ENCODE peak calls at places on chromosomes 2 and 18, in nine cellular contexts. P is fibroblast of mammary gland, X is bronchial epithelial cell, I is adrenal gland, W is HFFc6, Z is upper lobe of left lung, R is fibroblast of pulmonary artery, S is tibial nerve, U is OCI-LY7. Q is an unnamed sample.

GRCh38 chr2:112183327-112184025 is 45.3 kb downstream of the FBLN7 start:
- DNase-seq in P (no peak), X (no peak), I (no peak), W (no peak), Z (no peak), R (no peak), S (no peak), U (no peak), Q (peak)

GRCh38 chr2:7281802-7282201 is 364.6 kb downstream of the RNF144A start:
- DNase-seq in P (no peak), X (no peak), I (no peak), W (no peak), Z (no peak), R (no peak), S (no peak), U (no peak), Q (no peak)

GRCh38 chr18:68861365-68861764 is 63.5 kb downstream of the CCDC102B start:
- DNase-seq in P (no peak), X (no peak), I (no peak), W (no peak), Z (no peak), R (no peak), S (no peak), U (no peak), Q (no peak)

GRCh38 chr2:67896131-67896865 is 166.5 kb downstream of the C1D start:
- DNase-seq in P (no peak), X (no peak), I (no peak), W (no peak), Z (no peak), R (no peak), S (no peak), U (no peak), Q (no peak)

GRCh38 chr18:59271606-59272220 is 1.5 kb downstream of the RAX start:
- DNase-seq in P (no peak), X (no peak), I (no peak), W (no peak), Z (no peak), R (no peak), S (no peak), U (no peak), Q (no peak)

GRCh38 chr2:216777637-216778273 is 82.1 kb downstream of the TNP1 start:
- DNase-seq in P (peak), X (peak), I (peak), W (peak), Z (no peak), R (peak), S (no peak), U (peak), Q (peak)

GRCh38 chr18:69897397-69898108 is 50.1 kb downstream of the CD226 start:
- DNase-seq in P (no peak), X (no peak), I (no peak), W (no peak), Z (no peak), R (no peak), S (no peak), U (no peak), Q (peak)

GRCh38 chr2:207660994-207661393 is 35.8 kb upstream of the METTL21A start:
- DNase-seq in P (no peak), X (no peak), I (no peak), W (no peak), Z (no peak), R (no peak), S (no peak), U (no peak), Q (no peak)

GRCh38 chr2:240451108-240451611 is 15.7 kb downstream of the GPC1 start:
- DNase-seq in P (no peak), X (no peak), I (no peak), W (no peak), Z (no peak), R (no peak), S (no peak), U (no peak), Q (no peak)

GRCh38 chr18:78986018-78986481 is 6.4 kb downstream of the SALL3 start:
- DNase-seq in P (peak), X (peak), I (no peak), W (no peak), Z (no peak), R (peak), S (no peak), U (peak), Q (peak)

GRCh38 chr18:76816127-76816526 is 6.2 kb upstream of the ZNF236 start:
- DNase-seq in P (no peak), X (no peak), I (no peak), W (no peak), Z (no peak), R (no peak), S (no peak), U (no peak), Q (no peak)

GRCh38 chr2:98269830-98270229 is 76.4 kb upstream of the CNGA3 start:
- DNase-seq in P (peak), X (no peak), I (no peak), W (no peak), Z (no peak), R (no peak), S (no peak), U (no peak), Q (no peak)

GRCh38 chr2:120716641-120717585 is 18.8 kb upstream of the GLI2 start:
- DNase-seq in P (no peak), X (no peak), I (no peak), W (no peak), Z (peak), R (no peak), S (no peak), U (no peak), Q (no peak)

GRCh38 chr2:119405151-119405550 is 26.5 kb upstream of the TMEM37 start:
- DNase-seq in P (no peak), X (no peak), I (no peak), W (no peak), Z (no peak), R (no peak), S (no peak), U (no peak), Q (no peak)

GRCh38 chr2:134436706-134437105 is 182.8 kb downstream of the MGAT5 start:
- DNase-seq in P (no peak), X (peak), I (no peak), W (no peak), Z (no peak), R (peak), S (no peak), U (no peak), Q (no peak)

GRCh38 chr2:241399941-241400922 is 44.1 kb downstream of the FARP2 start:
- DNase-seq in P (no peak), X (peak), I (no peak), W (no peak), Z (no peak), R (no peak), S (no peak), U (no peak), Q (no peak)

GRCh38 chr2:128788636-128789220 is 470.1 kb upstream of the HS6ST1 start:
- DNase-seq in P (no peak), X (no peak), I (no peak), W (no peak), Z (peak), R (no peak), S (no peak), U (no peak), Q (no peak)

GRCh38 chr2:211867845-211868361 is 670.7 kb downstream of the ERBB4 start:
- DNase-seq in P (peak), X (peak), I (no peak), W (no peak), Z (no peak), R (peak), S (no peak), U (no peak), Q (no peak)

GRCh38 chr2:240452471-240453256 is 17.2 kb downstream of the GPC1 start:
- DNase-seq in P (peak), X (no peak), I (peak), W (peak), Z (peak), R (peak), S (no peak), U (no peak), Q (no peak)

GRCh38 chr18:12934454-12935071 is 13.2 kb upstream of the SEH1L start:
- DNase-seq in P (peak), X (peak), I (peak), W (peak), Z (peak), R (peak), S (peak), U (peak), Q (peak)

GRCh38 chr2:209473930-209474419 is 50.1 kb downstream of the MAP2 start:
- DNase-seq in P (peak), X (peak), I (no peak), W (peak), Z (peak), R (peak), S (no peak), U (no peak), Q (no peak)

GRCh38 chr2:238851751-238852150 is 3.9 kb downstream of the TWIST2 start:
- DNase-seq in P (no peak), X (no peak), I (no peak), W (no peak), Z (no peak), R (peak), S (no peak), U (no peak), Q (no peak)

GRCh38 chr2:105644174-105644980 is 100.3 kb upstream of the NCK2 start:
- DNase-seq in P (peak), X (no peak), I (no peak), W (no peak), Z (no peak), R (no peak), S (no peak), U (no peak), Q (no peak)

GRCh38 chr2:88697361-88698026 is 6.0 kb downstream of the RPIA start:
- DNase-seq in P (no peak), X (no peak), I (no peak), W (no peak), Z (no peak), R (no peak), S (no peak), U (no peak), Q (no peak)

GRCh38 chr18:68035709-68036522 is 519.4 kb upstream of the DSEL start:
- DNase-seq in P (peak), X (no peak), I (no peak), W (no peak), Z (no peak), R (peak), S (no peak), U (no peak), Q (no peak)

GRCh38 chr2:96144481-96145027 is 686 bp downstream of the DUSP2 start:
- DNase-seq in P (no peak), X (no peak), I (peak), W (no peak), Z (no peak), R (no peak), S (no peak), U (peak), Q (peak)

GRCh38 chr2:233832869-233833812 is 21.2 kb downstream of the HJURP start:
- DNase-seq in P (peak), X (peak), I (no peak), W (peak), Z (no peak), R (peak), S (no peak), U (peak), Q (no peak)

GRCh38 chr2:237574894-237575868 is 8.8 kb downstream of the PRLH start:
- DNase-seq in P (peak), X (peak), I (no peak), W (no peak), Z (peak), R (peak), S (no peak), U (no peak), Q (no peak)

GRCh38 chr18:31040982-31041345 is 1.6 kb downstream of the DSC3 start:
- DNase-seq in P (no peak), X (peak), I (no peak), W (no peak), Z (no peak), R (peak), S (no peak), U (no peak), Q (no peak)

GRCh38 chr2:46481541-46482193 is 2.3 kb downstream of the TMEM247 start:
- DNase-seq in P (peak), X (peak), I (no peak), W (peak), Z (no peak), R (peak), S (no peak), U (no peak), Q (no peak)

DNA sequence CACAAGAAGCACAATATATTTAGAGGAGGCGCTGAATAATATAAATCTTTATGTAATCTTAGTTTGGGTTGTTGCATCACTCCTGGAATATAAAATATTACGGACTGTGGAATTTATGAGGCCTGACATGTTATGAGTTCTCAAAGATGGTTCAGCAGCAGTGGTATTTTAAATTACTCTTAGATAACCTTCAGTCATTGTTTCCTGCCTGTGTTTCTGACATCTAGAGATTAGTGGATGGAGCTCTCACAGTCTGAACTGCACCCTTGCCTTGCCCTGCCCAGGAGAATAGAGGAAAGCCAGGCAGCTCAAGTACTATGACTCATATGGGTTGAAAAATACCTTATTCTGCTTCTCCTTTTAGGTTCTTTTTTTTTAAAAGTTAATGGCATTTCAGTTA is 70.0 kb downstream of the ACSL3 start:
- DNase-seq in P (no peak), X (no peak), I (no peak), W (no peak), Z (no peak), R (peak), S (no peak), U (no peak), Q (no peak)
- TF ChIP-seq CTCF in P (no peak), X (no peak), I (no peak), W (no peak), Z (no peak), R (no peak), S (no peak), U (no peak), Q (no peak)

DNA sequence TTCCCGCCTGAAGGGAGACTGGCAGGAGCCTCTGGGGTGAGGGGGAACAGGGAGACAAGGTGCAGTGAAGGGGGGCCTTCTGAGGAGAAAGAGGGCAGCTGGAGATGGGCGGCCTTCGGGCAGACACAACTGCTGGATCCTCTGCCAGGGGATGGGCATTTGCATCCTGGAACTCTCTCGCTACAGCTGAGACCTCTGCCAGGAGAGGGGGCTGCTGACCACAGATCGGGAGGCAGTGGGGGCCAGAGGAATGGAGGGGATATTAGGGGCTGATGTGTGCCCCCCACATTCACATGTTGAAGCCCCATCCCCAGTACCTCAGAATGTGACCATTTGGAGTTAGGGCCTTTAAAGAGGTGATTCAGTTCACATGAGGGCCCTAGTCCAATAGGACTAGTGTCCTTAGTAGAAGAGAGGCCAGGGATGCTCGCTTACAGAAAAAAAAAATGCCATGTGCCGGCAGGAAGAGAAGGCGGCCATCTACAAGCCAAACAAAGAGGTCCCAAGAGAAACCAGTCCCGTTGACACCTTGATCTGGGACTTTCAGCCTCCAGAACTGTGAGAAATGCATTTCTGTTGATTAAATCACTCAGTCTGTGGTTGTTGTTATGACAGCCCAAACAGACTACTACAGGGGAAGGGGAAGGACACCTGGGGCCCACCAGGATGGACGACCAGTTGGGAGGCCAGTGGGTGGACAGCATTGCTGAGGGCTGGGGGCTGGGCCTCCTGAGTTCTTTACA is 50.0 kb downstream of the TRABD2A start:
- DNase-seq in P (no peak), X (no peak), I (no peak), W (no peak), Z (no peak), R (no peak), S (no peak), U (no peak), Q (no peak)
- TF ChIP-seq CTCF in P (no peak), X (no peak), I (no peak), W (no peak), Z (no peak), R (no peak), S (no peak), U (no peak), Q (no peak)

GRCh38 chr18:64094210-64094609 is 54.7 kb downstream of the LINC00305 start:
- DNase-seq in P (no peak), X (no peak), I (no peak), W (no peak), Z (no peak), R (no peak), S (no peak), U (no peak), Q (no peak)

GRCh38 chr18:64099244-64099643 is 49.6 kb downstream of the LINC00305 start:
- DNase-seq in P (no peak), X (no peak), I (no peak), W (no peak), Z (no peak), R (no peak), S (no peak), U (peak), Q (no peak)

GRCh38 chr18:64100136-64100922 is 48.6 kb downstream of the LINC00305 start:
- DNase-seq in P (no peak), X (no peak), I (no peak), W (no peak), Z (no peak), R (no peak), S (no peak), U (peak), Q (no peak)

GRCh38 chr18:64095056-64095455 is 53.8 kb downstream of the LINC00305 start:
- DNase-seq in P (no peak), X (no peak), I (no peak), W (no peak), Z (no peak), R (no peak), S (no peak), U (no peak), Q (no peak)

GRCh38 chr18:64097497-64097896 is 51.4 kb downstream of the LINC00305 start:
- DNase-seq in P (peak), X (no peak), I (no peak), W (no peak), Z (no peak), R (peak), S (no peak), U (no peak), Q (no peak)
- TF ChIP-seq CTCF in P (peak), X (no peak), I (no peak), W (peak), Z (no peak), R (no peak), S (peak), U (peak), Q (no peak)

DNA sequence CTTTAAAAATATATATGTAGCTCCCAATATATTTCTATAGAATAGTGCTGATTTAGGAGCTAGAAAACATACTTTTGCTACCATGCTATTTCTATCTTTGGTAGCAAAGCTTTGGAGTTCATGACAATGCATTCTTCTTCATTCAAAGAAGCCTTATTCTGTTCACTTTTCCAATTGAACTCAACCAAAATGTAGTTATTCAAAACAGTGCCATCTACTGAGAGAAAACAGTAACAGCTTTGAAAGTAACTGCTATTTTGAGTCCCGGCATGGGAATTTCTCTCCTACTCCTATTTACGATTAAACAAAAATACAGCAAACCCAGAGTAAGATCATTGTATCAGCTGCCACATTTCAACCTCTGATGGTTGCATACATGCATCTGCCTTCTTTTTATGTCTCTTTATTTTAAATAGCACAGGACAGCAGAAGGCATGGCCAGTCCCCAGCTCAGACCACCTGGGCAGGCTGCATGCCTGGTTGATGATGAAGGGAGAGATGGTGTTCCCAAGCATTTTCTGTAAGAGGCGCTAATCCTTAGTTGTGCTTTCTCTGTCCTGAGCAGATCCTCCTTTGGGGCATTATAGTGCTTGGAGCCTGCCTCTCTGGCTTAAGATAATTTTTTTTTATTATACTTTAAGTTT is 69.7 kb upstream of the SULT1C3 start:
- DNase-seq in P (peak), X (peak), I (no peak), W (peak), Z (no peak), R (peak), S (no peak), U (peak), Q (no peak)
- TF ChIP-seq CTCF in P (peak), X (peak), I (peak), W (peak), Z (peak), R (peak), S (no peak), U (peak), Q (peak)

DNA sequence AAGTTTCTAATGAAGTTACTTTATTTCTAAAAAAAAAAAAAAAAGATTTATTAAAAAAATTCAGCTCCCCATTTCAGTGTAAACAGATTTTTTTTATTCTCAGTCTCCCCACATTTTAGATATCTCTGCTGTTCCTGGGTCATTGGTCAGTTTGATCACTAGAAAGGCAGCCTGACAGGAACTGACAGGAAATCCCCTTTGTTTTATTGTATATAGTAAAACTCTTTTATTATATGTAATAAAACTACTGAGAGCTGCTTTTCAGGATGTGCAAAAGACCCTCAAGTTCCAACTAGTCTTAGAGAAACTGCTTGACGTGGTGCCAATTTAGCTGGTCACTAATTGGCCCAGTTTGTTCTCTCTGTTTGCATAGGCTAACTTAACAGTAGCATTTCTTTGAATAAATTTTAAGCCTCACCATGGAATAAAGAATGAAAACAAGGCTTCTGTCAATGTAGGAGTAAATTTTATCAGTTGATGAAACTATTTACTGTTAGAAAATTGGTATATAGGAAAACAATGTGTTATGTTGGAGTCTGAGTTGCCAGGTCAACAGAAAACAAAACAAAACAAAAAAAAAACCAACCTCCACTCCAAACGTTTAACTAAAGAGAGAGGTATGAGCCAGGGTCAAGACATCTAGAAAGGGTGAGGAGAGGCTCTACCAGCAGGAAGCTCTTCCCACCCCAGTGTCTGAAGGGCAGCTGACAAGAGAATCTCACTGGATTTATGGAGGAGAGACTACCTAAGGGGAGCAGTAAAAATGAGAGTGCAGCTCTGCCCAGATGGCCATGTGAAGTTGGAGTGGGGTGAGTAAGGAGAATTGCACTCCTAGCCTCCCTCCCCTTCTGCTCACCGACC is 184.6 kb downstream of the ST6GAL2 start:
- DNase-seq in P (no peak), X (no peak), I (no peak), W (no peak), Z (no peak), R (no peak), S (no peak), U (no peak), Q (no peak)
- TF ChIP-seq CTCF in P (no peak), X (no peak), I (no peak), W (no peak), Z (no peak), R (no peak), S (no peak), U (no peak), Q (no peak)

GRCh38 chr2:180240774-180241173 is 233.7 kb upstream of the CWC22 start:
- DNase-seq in P (peak), X (peak), I (no peak), W (peak), Z (no peak), R (peak), S (no peak), U (peak), Q (no peak)
- TF ChIP-seq CTCF in P (peak), X (peak), I (no peak), W (peak), Z (no peak), R (peak), S (no peak), U (peak), Q (no peak)